ENCODE peak calls at places on chromosomes 1 and 21, in eight cellular contexts. M is cardiac muscle cell, K is HL-60, X is WTC11, H is activated B cell treated with CpG ODN at 0.5 μM for 24 hours, T is tibial artery, R is astrocyte of the spinal cord, Y is astrocyte of the cerebellum. C is an unnamed sample.

GRCh38 chr1:43842099-43842498 is 91.5 kb upstream of the ARTN start:
- DNase-seq in M (no peak), K (no peak), X (no peak), H (no peak), T (no peak), R (no peak), Y (no peak), C (no peak)

GRCh38 chr1:212215910-212216309 is 69.3 kb upstream of the PPP2R5A start:
- DNase-seq in M (no peak), K (no peak), X (no peak), H (no peak), T (no peak), R (no peak), Y (no peak), C (no peak)

GRCh38 chr21:38306833-38307232 is 50.0 kb downstream of the KCNJ15 start:
- DNase-seq in M (peak), K (no peak), X (no peak), H (no peak), T (no peak), R (peak), Y (peak), C (no peak)

GRCh38 chr1:200669314-200670214 is at the start of gene DDX59:
- DNase-seq in M (peak), K (peak), X (peak), H (peak), T (peak), R (peak), Y (peak), C (peak)

GRCh38 chr1:229461032-229461668 is 27.3 kb upstream of the ACTA1 start:
- DNase-seq in M (no peak), K (no peak), X (no peak), H (no peak), T (no peak), R (no peak), Y (no peak), C (no peak)

GRCh38 chr1:177464682-177465081 is 293.9 kb downstream of the BRINP2 start:
- DNase-seq in M (no peak), K (no peak), X (no peak), H (no peak), T (no peak), R (no peak), Y (no peak), C (no peak)

GRCh38 chr1:153352523-153352922 is 3.9 kb upstream of the PGLYRP4 start:
- DNase-seq in M (peak), K (peak), X (peak), H (no peak), T (peak), R (peak), Y (peak), C (no peak)

GRCh38 chr1:46772571-46772970 is 26.3 kb upstream of the CYP4B1 start:
- DNase-seq in M (no peak), K (peak), X (no peak), H (no peak), T (peak), R (no peak), Y (no peak), C (no peak)

GRCh38 chr1:185735667-185736105 is 1.5 kb downstream of the HMCN1 start:
- DNase-seq in M (peak), K (no peak), X (no peak), H (no peak), T (no peak), R (peak), Y (no peak), C (no peak)

GRCh38 chr1:79353224-79353623 is 346.7 kb upstream of the ADGRL4 start:
- DNase-seq in M (peak), K (peak), X (no peak), H (no peak), T (peak), R (peak), Y (peak), C (no peak)

GRCh38 chr1:47871799-47872353 is 125.3 kb downstream of the TRABD2B start:
- DNase-seq in M (peak), K (no peak), X (no peak), H (no peak), T (no peak), R (no peak), Y (no peak), C (no peak)

GRCh38 chr1:61310538-61310937 is 228.2 kb downstream of the NFIA start:
- DNase-seq in M (no peak), K (no peak), X (no peak), H (no peak), T (no peak), R (no peak), Y (no peak), C (no peak)

GRCh38 chr1:105017587-105017986 is 1267.9 kb downstream of the AMY1C start:
- DNase-seq in M (no peak), K (no peak), X (peak), H (no peak), T (no peak), R (no peak), Y (no peak), C (no peak)

DNA sequence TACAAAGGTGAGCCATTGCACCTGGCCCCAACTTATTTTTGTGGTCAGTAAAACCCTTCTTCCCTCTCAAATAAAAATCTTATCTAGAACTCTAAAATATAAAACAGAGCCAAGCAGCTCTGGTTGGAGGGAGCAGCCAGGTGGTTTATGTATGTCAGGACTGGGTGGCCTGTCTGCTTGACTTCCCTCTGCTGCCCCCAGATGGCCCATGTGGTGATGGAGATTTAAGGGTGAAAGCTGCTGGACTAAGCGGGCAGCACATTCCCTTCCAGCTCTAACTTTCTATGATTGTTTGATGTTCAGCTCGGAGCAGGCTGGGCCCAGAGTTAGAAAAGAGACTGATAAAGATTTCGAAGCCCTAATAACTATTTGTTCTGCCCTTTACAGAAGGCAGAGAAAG is 11.9 kb upstream of the PAQR6 start:
- DNase-seq in M (peak), K (no peak), X (no peak), H (no peak), T (no peak), R (no peak), Y (no peak), C (no peak)
- TF ChIP-seq CTCF in M (peak), K (no peak), X (no peak), H (no peak), T (no peak), R (no peak), Y (peak), C (no peak)

GRCh38 chr1:10655002-10655401 is 141.4 kb downstream of the CASZ1 start:
- DNase-seq in M (no peak), K (no peak), X (no peak), H (no peak), T (no peak), R (no peak), Y (no peak), C (no peak)

GRCh38 chr1:10652626-10653025 is 143.8 kb downstream of the CASZ1 start:
- DNase-seq in M (no peak), K (no peak), X (no peak), H (no peak), T (no peak), R (no peak), Y (no peak), C (no peak)

GRCh38 chr1:10651793-10652192 is 144.7 kb downstream of the CASZ1 start:
- DNase-seq in M (no peak), K (no peak), X (peak), H (no peak), T (no peak), R (no peak), Y (no peak), C (no peak)

GRCh38 chr1:10651377-10651776 is 145.1 kb downstream of the CASZ1 start:
- DNase-seq in M (peak), K (no peak), X (no peak), H (no peak), T (no peak), R (no peak), Y (no peak), C (no peak)

GRCh38 chr1:10653370-10654125 is 142.9 kb downstream of the CASZ1 start:
- DNase-seq in M (no peak), K (no peak), X (no peak), H (no peak), T (no peak), R (no peak), Y (no peak), C (no peak)
- TF ChIP-seq CTCF in M (no peak), K (no peak), X (no peak), H (no peak), T (no peak), R (no peak), Y (no peak), C (no peak)

DNA sequence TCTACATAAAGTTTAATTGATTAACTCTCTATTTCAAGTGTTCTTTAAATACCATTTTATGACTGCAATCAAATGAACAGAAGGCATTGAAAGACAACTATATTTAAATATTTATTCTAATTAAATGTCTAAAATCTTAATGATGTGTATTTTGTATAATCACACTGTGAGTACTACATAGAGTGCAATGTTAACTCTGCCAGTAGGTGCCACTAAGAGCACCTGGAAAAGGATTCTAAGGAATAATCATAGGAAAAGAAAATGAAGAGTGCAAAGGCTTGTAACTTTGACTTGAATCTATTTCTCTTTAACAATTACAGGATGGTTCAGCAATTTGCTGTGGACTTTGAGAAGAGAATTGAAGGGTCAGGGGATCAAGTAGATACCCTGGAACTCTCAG is 200.4 kb downstream of the DNM3 start:
- DNase-seq in M (peak), K (no peak), X (no peak), H (no peak), T (no peak), R (peak), Y (peak), C (no peak)
- TF ChIP-seq CTCF in M (peak), K (no peak), X (no peak), H (no peak), T (peak), R (peak), Y (peak), C (peak)

DNA sequence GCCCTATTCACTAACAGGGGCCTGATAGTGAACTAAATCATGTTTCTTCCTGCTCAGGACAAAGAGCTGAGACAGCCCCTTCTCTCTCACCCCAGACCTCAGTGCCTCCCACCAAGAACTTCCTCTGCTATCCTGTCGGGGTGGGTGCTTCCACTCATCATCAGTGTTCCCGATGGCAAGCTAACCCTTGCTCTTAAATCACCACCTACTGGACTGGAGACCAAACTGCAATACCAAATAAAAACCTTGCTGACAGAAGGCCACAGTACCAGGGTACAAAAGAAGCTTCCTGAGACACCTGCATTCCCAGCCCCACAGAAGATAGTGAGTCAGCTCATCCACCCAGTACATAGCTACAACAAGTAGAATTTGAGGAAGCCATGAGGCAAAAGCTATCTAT is 799.5 kb downstream of the LTN1 start:
- DNase-seq in M (no peak), K (no peak), X (peak), H (no peak), T (no peak), R (no peak), Y (no peak), C (no peak)
- TF ChIP-seq CTCF in M (no peak), K (no peak), X (no peak), H (no peak), T (no peak), R (no peak), Y (no peak), C (no peak)

DNA sequence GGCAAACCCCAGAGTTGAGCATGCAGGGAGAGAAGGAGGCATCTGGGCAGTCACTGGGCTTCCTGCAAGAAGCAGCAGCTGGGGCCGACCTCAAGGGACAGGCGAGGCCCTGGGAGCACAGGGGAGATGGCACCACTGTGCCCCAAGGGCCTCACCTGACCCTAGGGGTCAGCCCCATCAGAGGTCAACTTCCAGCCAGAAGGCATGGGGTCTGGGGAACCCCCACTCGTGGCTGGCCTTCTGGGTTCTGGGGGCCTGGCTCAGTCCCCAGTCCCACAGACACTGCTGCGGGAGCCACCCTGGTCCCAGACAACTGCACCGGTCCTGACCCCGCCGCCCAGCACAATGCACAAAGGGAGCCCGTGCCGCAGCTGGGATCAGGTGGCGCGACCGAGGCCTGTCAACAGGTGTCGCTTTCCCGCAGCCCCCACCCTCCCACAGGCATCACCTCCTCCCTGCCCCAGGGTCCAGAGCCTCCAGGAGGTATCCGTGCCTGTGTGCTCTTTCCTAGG is 6.2 kb downstream of the WNT9A start:
- DNase-seq in M (no peak), K (no peak), X (peak), H (peak), T (peak), R (no peak), Y (no peak), C (peak)
- TF ChIP-seq CTCF in M (no peak), K (no peak), X (no peak), H (no peak), T (no peak), R (no peak), Y (no peak), C (no peak)

C was measured in mesothelial cell of epicardium.